ENCODE peak calls at places on chromosomes 13 and 19, in six cellular contexts. O is islet precursor cell; K is activated CD4-positive, alpha-beta T cell treated with anti-CD3 and anti-CD28 coated beads for 48 hours; L is anterior cingulate cortex; P is posterior cingulate gyrus; J is NCI-H345. W is an unnamed sample.

GRCh38 chr19:48741222-48741999 is 1.0 kb upstream of the RASIP1 start:
- DNase-seq in O (no peak), K (peak; percentile 68), L (no peak), P (no peak), J (no peak), W (no peak)

GRCh38 chr13:33487575-33488243 is 202.2 kb upstream of the STARD13 start:
- DNase-seq in O (no peak), K (no peak), L (no peak), P (no peak), J (no peak), W (no peak)

GRCh38 chr19:4581381-4582111 is 22.1 kb upstream of the SEMA6B start:
- DNase-seq in O (no peak), K (peak; percentile 37), L (peak; percentile 38), P (peak; percentile 43), J (peak; percentile 13), W (no peak)

GRCh38 chr13:44842158-44842557 is 147.1 kb downstream of the NUFIP1 start:
- DNase-seq in O (no peak), K (no peak), L (no peak), P (no peak), J (no peak), W (no peak)

GRCh38 chr13:107234315-107234714 is 666.4 kb upstream of the ARGLU1 start:
- DNase-seq in O (no peak), K (no peak), L (peak; percentile 12), P (peak; percentile 36), J (no peak), W (no peak)

GRCh38 chr19:33720691-33721682 is 75.7 kb upstream of the KCTD15 start:
- DNase-seq in O (no peak), K (no peak), L (no peak), P (no peak), J (no peak), W (no peak)

GRCh38 chr19:49149652-49150105 is 5.5 kb downstream of the HRC start:
- DNase-seq in O (peak; percentile 85), K (no peak), L (peak; percentile 79), P (peak; percentile 69), J (peak; percentile 62), W (no peak)

GRCh38 chr19:31338069-31338767 is 11.0 kb downstream of the TSHZ3 start:
- DNase-seq in O (peak; percentile 91), K (peak; percentile 44), L (no peak), P (no peak), J (no peak), W (no peak)

GRCh38 chr13:97629601-97630272 is 195.8 kb downstream of the RAP2A start:
- DNase-seq in O (no peak), K (no peak), L (peak; percentile 40), P (peak; percentile 36), J (peak; percentile 77), W (no peak)

GRCh38 chr19:38678217-38678890 is 30.9 kb downstream of the ACTN4 start:
- DNase-seq in O (no peak), K (no peak), L (no peak), P (no peak), J (no peak), W (no peak)

GRCh38 chr13:79445968-79446645 is 34.8 kb upstream of the NDFIP2 start:
- DNase-seq in O (peak; percentile 71), K (peak; percentile 54), L (no peak), P (no peak), J (no peak), W (no peak)

GRCh38 chr19:2478324-2478755 is 2.4 kb downstream of the GADD45B start:
- DNase-seq in O (peak; percentile 80), K (peak; percentile 73), L (peak; percentile 49), P (peak; percentile 49), J (peak; percentile 51), W (peak; percentile 65)

GRCh38 chr13:80337706-80338105 is 3.2 kb downstream of the SPRY2 start:
- DNase-seq in O (no peak), K (no peak), L (no peak), P (no peak), J (no peak), W (no peak)

GRCh38 chr19:27860309-27860934 is 1352.5 kb downstream of the UQCRFS1 start:
- DNase-seq in O (peak; percentile 29), K (no peak), L (no peak), P (no peak), J (no peak), W (no peak)

GRCh38 chr13:30744056-30744684 is 8.8 kb downstream of the ALOX5AP start:
- DNase-seq in O (peak; percentile 85), K (peak; percentile 88), L (no peak), P (no peak), J (no peak), W (peak; percentile 87)

GRCh38 chr13:107811233-107811632 is 404.1 kb downstream of the LIG4 start:
- DNase-seq in O (no peak), K (no peak), L (no peak), P (no peak), J (no peak), W (no peak)

GRCh38 chr13:43232866-43233265 is 209.5 kb downstream of the DNAJC15 start:
- DNase-seq in O (no peak), K (no peak), L (no peak), P (no peak), J (no peak), W (no peak)

GRCh38 chr19:46181386-46181774 is 33.3 kb downstream of the IGFL2 start:
- DNase-seq in O (no peak), K (peak; percentile 48), L (no peak), P (no peak), J (no peak), W (no peak)

GRCh38 chr19:35142531-35143230 is 374 bp upstream of the FXYD7 start:
- DNase-seq in O (peak; percentile 81), K (peak; percentile 75), L (peak; percentile 64), P (no peak), J (peak; percentile 64), W (peak; percentile 72)

GRCh38 chr19:3047307-3048189 is 14.7 kb downstream of the TLE5 start:
- DNase-seq in O (peak; percentile 90), K (peak; percentile 80), L (no peak), P (no peak), J (peak; percentile 94), W (peak; percentile 64)

GRCh38 chr19:4910594-4911273 is 1.4 kb downstream of the UHRF1 start:
- DNase-seq in O (peak; percentile 67), K (peak; percentile 33), L (no peak), P (no peak), J (no peak), W (no peak)

GRCh38 chr13:43346427-43346826 is 323.0 kb downstream of the DNAJC15 start:
- DNase-seq in O (no peak), K (no peak), L (no peak), P (no peak), J (no peak), W (no peak)

GRCh38 chr19:39733841-39734240 is 4.0 kb downstream of the CLC start:
- DNase-seq in O (no peak), K (no peak), L (no peak), P (no peak), J (no peak), W (no peak)

GRCh38 chr13:50365683-50366391 is 350.6 kb downstream of the KCNRG start:
- DNase-seq in O (no peak), K (peak; percentile 69), L (no peak), P (no peak), J (peak; percentile 44), W (peak; percentile 8)

GRCh38 chr19:56491399-56491798 is 14.3 kb upstream of the ZNF667 start:
- DNase-seq in O (no peak), K (no peak), L (no peak), P (no peak), J (no peak), W (no peak)

GRCh38 chr13:80050252-80050651 is 290.7 kb downstream of the SPRY2 start:
- DNase-seq in O (no peak), K (no peak), L (no peak), P (no peak), J (no peak), W (no peak)

GRCh38 chr13:93355094-93355493 is 128.5 kb downstream of the GPC6 start:
- DNase-seq in O (no peak), K (no peak), L (no peak), P (no peak), J (no peak), W (no peak)

GRCh38 chr13:114147803-114148520 is 15.5 kb upstream of the RASA3 start:
- DNase-seq in O (no peak), K (no peak), L (no peak), P (no peak), J (no peak), W (no peak)

GRCh38 chr13:45511310-45512147 is 46.8 kb downstream of the COG3 start:
- DNase-seq in O (no peak), K (peak; percentile 13), L (peak; percentile 3), P (no peak), J (peak; percentile 49), W (no peak)

GRCh38 chr13:105165449-105166125 is 1369.9 kb downstream of the EFNB2 start:
- DNase-seq in O (no peak), K (no peak), L (no peak), P (no peak), J (no peak), W (no peak)

GRCh38 chr19:47445937-47446402 is 25.7 kb downstream of the SLC8A2 start:
- DNase-seq in O (peak; percentile 83), K (peak; percentile 52), L (peak; percentile 68), P (peak; percentile 57), J (peak; percentile 40), W (peak; percentile 81)

GRCh38 chr13:28337196-28338045 is 157.5 kb downstream of the FLT1 start:
- DNase-seq in O (no peak), K (no peak), L (no peak), P (no peak), J (no peak), W (no peak)

GRCh38 chr19:47155141-47155540 is 24.5 kb downstream of the SAE1 start:
- DNase-seq in O (no peak), K (no peak), L (no peak), P (no peak), J (no peak), W (no peak)

GRCh38 chr13:59261928-59262488 is 901.7 kb downstream of the DIAPH3 start:
- DNase-seq in O (no peak), K (no peak), L (no peak), P (no peak), J (no peak), W (no peak)

W was measured in T-cell.